ENCODE peak calls at places on chromosome 18, in eight cellular contexts. V, B, X, Y, Z, W, P and D are unnamed samples.

GRCh38 chr18:785242-785641 is 26.8 kb downstream of the YES1 start:
- DNase-seq in V (no peak), B (no peak), X (no peak), Y (no peak), Z (no peak), W (no peak), P (no peak), D (no peak)

GRCh38 chr18:48669991-48670750 is 131.3 kb downstream of the CTIF start:
- DNase-seq in V (no peak), B (no peak), X (no peak), Y (no peak), Z (no peak), W (no peak), P (no peak), D (no peak)

GRCh38 chr18:72799106-72799505 is 68.7 kb downstream of the NETO1 start:
- DNase-seq in V (no peak), B (no peak), X (no peak), Y (peak; percentile 6), Z (no peak), W (no peak), P (no peak), D (no peak)

GRCh38 chr18:46715062-46715461 is 41.8 kb downstream of the ST8SIA5 start:
- DNase-seq in V (no peak), B (no peak), X (no peak), Y (no peak), Z (no peak), W (no peak), P (no peak), D (no peak)

GRCh38 chr18:35673682-35674081 is 92.1 kb downstream of the GALNT1 start:
- DNase-seq in V (no peak), B (no peak), X (no peak), Y (no peak), Z (no peak), W (no peak), P (no peak), D (no peak)

GRCh38 chr18:37124511-37124910 is 295.6 kb downstream of the KIAA1328 start:
- DNase-seq in V (no peak), B (no peak), X (no peak), Y (no peak), Z (no peak), W (no peak), P (no peak), D (no peak)

GRCh38 chr18:33440011-33440383 is 524 bp downstream of the CCDC178 start:
- DNase-seq in V (peak; percentile 18), B (no peak), X (peak; percentile 65), Y (peak; percentile 42), Z (no peak), W (peak; percentile 72), P (no peak), D (peak; percentile 47)

GRCh38 chr18:10590412-10590811 is 64.6 kb downstream of the NAPG start:
- DNase-seq in V (no peak), B (no peak), X (no peak), Y (no peak), Z (no peak), W (no peak), P (no peak), D (no peak)

GRCh38 chr18:43043626-43044025 is 71.9 kb downstream of the RIT2 start:
- DNase-seq in V (no peak), B (no peak), X (no peak), Y (no peak), Z (no peak), W (no peak), P (no peak), D (no peak)

GRCh38 chr18:36829362-36830140 is 624 bp downstream of the KIAA1328 start:
- DNase-seq in V (no peak), B (no peak), X (no peak), Y (no peak), Z (no peak), W (no peak), P (peak; percentile 40), D (no peak)

GRCh38 chr18:44758821-44759624 is 78.3 kb downstream of the SETBP1 start:
- DNase-seq in V (peak; percentile 39), B (no peak), X (no peak), Y (no peak), Z (no peak), W (no peak), P (no peak), D (no peak)

GRCh38 chr18:32469190-32469611 is 1.5 kb downstream of the GAREM1 start:
- DNase-seq in V (peak; percentile 41), B (no peak), X (peak; percentile 68), Y (peak; percentile 18), Z (no peak), W (no peak), P (no peak), D (no peak)

GRCh38 chr18:24075731-24076130 is 61.2 kb downstream of the TTC39C start:
- DNase-seq in V (no peak), B (no peak), X (no peak), Y (no peak), Z (no peak), W (no peak), P (no peak), D (no peak)

GRCh38 chr18:46468431-46469180 is 188.4 kb downstream of the LOXHD1 start:
- DNase-seq in V (no peak), B (no peak), X (no peak), Y (no peak), Z (no peak), W (no peak), P (no peak), D (no peak)

GRCh38 chr18:10041180-10041579 is 127.4 kb downstream of the VAPA start:
- DNase-seq in V (peak; percentile 55), B (no peak), X (peak; percentile 91), Y (peak; percentile 43), Z (no peak), W (no peak), P (no peak), D (peak; percentile 86)

GRCh38 chr18:11994708-11995444 is 13.6 kb downstream of the IMPA2 start:
- DNase-seq in V (no peak), B (no peak), X (no peak), Y (no peak), Z (peak; percentile 84), W (peak; percentile 79), P (no peak), D (no peak)

GRCh38 chr18:69943021-69943420 is 4.7 kb downstream of the CD226 start:
- DNase-seq in V (no peak), B (no peak), X (no peak), Y (no peak), Z (no peak), W (no peak), P (no peak), D (no peak)

GRCh38 chr18:2709316-2709715 is 53.8 kb downstream of the SMCHD1 start:
- DNase-seq in V (no peak), B (no peak), X (no peak), Y (no peak), Z (no peak), W (no peak), P (no peak), D (no peak)

GRCh38 chr18:8373486-8373885 is 235.8 kb upstream of the RAB12 start:
- DNase-seq in V (no peak), B (no peak), X (no peak), Y (no peak), Z (no peak), W (no peak), P (no peak), D (no peak)

GRCh38 chr18:39481281-39481680 is 1915.7 kb upstream of the CELF4 start:
- DNase-seq in V (no peak), B (no peak), X (no peak), Y (no peak), Z (no peak), W (no peak), P (no peak), D (no peak)

GRCh38 chr18:78192044-78192443 is 787.6 kb upstream of the SALL3 start:
- DNase-seq in V (no peak), B (no peak), X (no peak), Y (no peak), Z (no peak), W (peak; percentile 62), P (no peak), D (peak; percentile 71)

GRCh38 chr18:48836806-48837615 is 113.8 kb downstream of the SMAD7 start:
- DNase-seq in V (no peak), B (no peak), X (peak; percentile 42), Y (no peak), Z (no peak), W (no peak), P (no peak), D (no peak)

DNA sequence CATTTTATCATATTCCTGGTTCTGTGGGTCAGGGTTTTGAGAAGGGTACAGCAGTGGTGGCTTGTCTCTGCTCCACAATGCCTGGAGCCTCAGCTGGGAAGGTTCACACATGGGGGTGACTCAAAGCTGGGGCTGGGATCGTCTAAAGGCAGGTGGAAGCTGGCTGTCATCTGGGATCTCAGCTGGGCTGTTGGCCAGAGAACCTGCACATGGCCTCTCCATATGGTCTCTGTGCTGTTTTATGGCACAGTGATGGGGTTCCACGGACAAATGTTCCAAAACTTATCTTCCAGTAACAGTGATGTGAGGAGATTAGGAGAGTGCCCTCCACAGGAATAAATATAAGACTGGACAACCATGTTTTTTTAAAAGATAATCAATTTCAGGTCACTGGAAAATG is 191.4 kb downstream of the SS18 start:
- DNase-seq in V (no peak), B (no peak), X (no peak), Y (no peak), Z (no peak), W (no peak), P (no peak), D (no peak)
- H3K27ac ChIP-seq in V (no peak overlapping the region), B (no peak overlapping the region), X (no peak overlapping the region), Y (no peak overlapping the region), Z (no peak overlapping the region), W (no peak overlapping the region), P (no peak overlapping the region), D (no peak overlapping the region)

DNA sequence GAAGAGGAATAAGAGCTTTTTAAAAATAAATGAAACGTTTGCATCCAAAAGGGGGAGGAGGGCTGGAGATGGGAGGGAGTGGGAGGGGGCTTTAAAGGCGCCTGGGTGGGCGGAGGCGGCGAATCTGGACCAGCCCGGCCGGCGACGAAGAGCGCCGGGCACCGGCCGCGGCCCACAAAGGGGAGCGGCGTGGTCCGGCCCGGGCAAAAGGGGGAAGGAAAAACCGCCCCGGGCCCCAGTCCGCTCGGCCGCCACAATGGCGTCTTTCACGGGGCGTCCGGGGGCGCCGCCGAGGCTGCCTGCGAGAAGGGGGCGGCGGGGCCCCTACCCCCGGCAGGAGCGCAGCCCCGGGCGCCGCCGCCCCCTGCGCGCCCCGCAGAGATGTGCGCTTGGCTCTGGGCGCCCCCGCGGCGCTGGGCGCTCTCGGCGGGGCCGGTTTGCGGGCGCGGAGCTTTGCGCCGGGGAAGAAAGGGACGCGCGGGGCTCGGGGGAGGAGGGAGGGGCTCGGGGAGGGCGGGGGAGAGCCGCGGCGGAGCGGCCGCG is 108.1 kb upstream of the KCTD1 start:
- DNase-seq in V (no peak), B (no peak), X (no peak), Y (no peak), Z (no peak), W (no peak), P (no peak), D (no peak)
- H3K27me3 ChIP-seq in V (peaks cover 51% of the 10 kb centered on the region), B (peaks cover 8% of the 10 kb centered on the region), X (no peaks in the 10 kb centered on the region), Y (peaks cover 25% of the 10 kb centered on the region), Z (peaks cover 68% of the 10 kb centered on the region), W (peaks cover 7% of the 10 kb centered on the region), P (peaks cover 16% of the 10 kb centered on the region), D (no peaks in the 10 kb centered on the region)

GRCh38 chr18:7369006-7369405 is 138.1 kb downstream of the LRRC30 start:
- DNase-seq in V (no peak), B (no peak), X (no peak), Y (no peak), Z (no peak), W (no peak), P (no peak), D (peak; percentile 24)
- H3K27ac ChIP-seq in V (no peak overlapping the region), B (no peak overlapping the region), X (peak overlapping the region; percentile 66), Y (no peak overlapping the region), Z (no peak overlapping the region), W (no peak overlapping the region), P (peak overlapping the region; percentile 73), D (no peak overlapping the region)

GRCh38 chr18:57352271-57352701 is at the start of gene ST8SIA3:
- DNase-seq in V (no peak), B (no peak), X (no peak), Y (no peak), Z (no peak), W (no peak), P (no peak), D (peak; percentile 67)
- H3K27me3 ChIP-seq in V (peaks cover 72% of the 10 kb centered on the region), B (peaks cover 7% of the 10 kb centered on the region), X (no peaks in the 10 kb centered on the region), Y (peaks cover 27% of the 10 kb centered on the region), Z (peaks cover 59% of the 10 kb centered on the region), W (no peaks in the 10 kb centered on the region), P (peaks cover 57% of the 10 kb centered on the region), D (no peaks in the 10 kb centered on the region)